ENCODE peak calls at places on chromosomes 13 and 19, in nine cellular contexts. One of them, this sample, is unnamed.

GRCh38 chr13:100389617-100390016 is 199.0 kb downstream of the GGACT start:
- DNase-seq in NCI-H774: no peak
- DNase-seq in MV-4-11: no peak
- DNase-seq in activated gamma-delta T cell treated with Interleukin-2 at 50 U/mL for 16 hours: no peak
- DNase-seq in memory B cell: no peak
- DNase-seq in stimulated activated CD8-positive, alpha-beta memory T cell treated with anti-CD3 and anti-CD28 coated beads, Interleukin-15, amount 100 ng/mL, for 24 hours: no peak
- DNase-seq in activated T-cell treated with anti-CD3 and anti-CD28 coated beads for 1 hour: no peak
- DNase-seq in activated naive CD8-positive, alpha-beta T cell treated with anti-CD3 and anti-CD28 coated beads for 36 hours: no peak
- DNase-seq in stimulated activated CD4-positive, alpha-beta T cell treated with anti-CD3 and anti-CD28 coated beads, Interleukin-4, amount 100 ng/mL, for 48 hours: no peak
- DNase-seq in this sample: no peak

GRCh38 chr13:113837554-113838355 is 26.1 kb downstream of the GAS6 start:
- DNase-seq in activated naive CD8-positive, alpha-beta T cell treated with anti-CD3 and anti-CD28 coated beads for 36 hours: no peak
- DNase-seq in stimulated activated CD8-positive, alpha-beta memory T cell treated with anti-CD3 and anti-CD28 coated beads, Interleukin-15, amount 100 ng/mL, for 24 hours: no peak
- DNase-seq in memory B cell: no peak
- DNase-seq in MV-4-11: peak
- DNase-seq in stimulated activated CD4-positive, alpha-beta T cell treated with anti-CD3 and anti-CD28 coated beads, Interleukin-4, amount 100 ng/mL, for 48 hours: no peak
- DNase-seq in activated gamma-delta T cell treated with Interleukin-2 at 50 U/mL for 16 hours: no peak
- DNase-seq in activated T-cell treated with anti-CD3 and anti-CD28 coated beads for 1 hour: no peak
- DNase-seq in NCI-H774: no peak
- DNase-seq in this sample: no peak

GRCh38 chr19:36128392-36128736 is 11.5 kb upstream of the CAPNS1 start:
- DNase-seq in activated T-cell treated with anti-CD3 and anti-CD28 coated beads for 1 hour: no peak
- DNase-seq in stimulated activated CD4-positive, alpha-beta T cell treated with anti-CD3 and anti-CD28 coated beads, Interleukin-4, amount 100 ng/mL, for 48 hours: no peak
- DNase-seq in activated naive CD8-positive, alpha-beta T cell treated with anti-CD3 and anti-CD28 coated beads for 36 hours: no peak
- DNase-seq in activated gamma-delta T cell treated with Interleukin-2 at 50 U/mL for 16 hours: no peak
- DNase-seq in stimulated activated CD8-positive, alpha-beta memory T cell treated with anti-CD3 and anti-CD28 coated beads, Interleukin-15, amount 100 ng/mL, for 24 hours: no peak
- DNase-seq in memory B cell: no peak
- DNase-seq in MV-4-11: peak
- DNase-seq in NCI-H774: no peak
- DNase-seq in this sample: no peak

GRCh38 chr19:10219678-10220077 is 11.5 kb downstream of the S1PR2 start:
- DNase-seq in stimulated activated CD4-positive, alpha-beta T cell treated with anti-CD3 and anti-CD28 coated beads, Interleukin-4, amount 100 ng/mL, for 48 hours: no peak
- DNase-seq in activated naive CD8-positive, alpha-beta T cell treated with anti-CD3 and anti-CD28 coated beads for 36 hours: peak
- DNase-seq in activated T-cell treated with anti-CD3 and anti-CD28 coated beads for 1 hour: no peak
- DNase-seq in NCI-H774: no peak
- DNase-seq in activated gamma-delta T cell treated with Interleukin-2 at 50 U/mL for 16 hours: no peak
- DNase-seq in memory B cell: no peak
- DNase-seq in MV-4-11: peak
- DNase-seq in stimulated activated CD8-positive, alpha-beta memory T cell treated with anti-CD3 and anti-CD28 coated beads, Interleukin-15, amount 100 ng/mL, for 24 hours: no peak
- DNase-seq in this sample: no peak

GRCh38 chr13:74641586-74641985 is 507.4 kb upstream of the KLF12 start:
- DNase-seq in activated T-cell treated with anti-CD3 and anti-CD28 coated beads for 1 hour: no peak
- DNase-seq in stimulated activated CD8-positive, alpha-beta memory T cell treated with anti-CD3 and anti-CD28 coated beads, Interleukin-15, amount 100 ng/mL, for 24 hours: no peak
- DNase-seq in activated gamma-delta T cell treated with Interleukin-2 at 50 U/mL for 16 hours: no peak
- DNase-seq in stimulated activated CD4-positive, alpha-beta T cell treated with anti-CD3 and anti-CD28 coated beads, Interleukin-4, amount 100 ng/mL, for 48 hours: no peak
- DNase-seq in memory B cell: no peak
- DNase-seq in NCI-H774: no peak
- DNase-seq in activated naive CD8-positive, alpha-beta T cell treated with anti-CD3 and anti-CD28 coated beads for 36 hours: no peak
- DNase-seq in MV-4-11: no peak
- DNase-seq in this sample: no peak

GRCh38 chr19:9323557-9323918 is 441 bp upstream of the ZNF559 start:
- DNase-seq in stimulated activated CD8-positive, alpha-beta memory T cell treated with anti-CD3 and anti-CD28 coated beads, Interleukin-15, amount 100 ng/mL, for 24 hours: no peak
- DNase-seq in stimulated activated CD4-positive, alpha-beta T cell treated with anti-CD3 and anti-CD28 coated beads, Interleukin-4, amount 100 ng/mL, for 48 hours: no peak
- DNase-seq in NCI-H774: peak
- DNase-seq in MV-4-11: peak
- DNase-seq in memory B cell: no peak
- DNase-seq in activated naive CD8-positive, alpha-beta T cell treated with anti-CD3 and anti-CD28 coated beads for 36 hours: peak
- DNase-seq in activated T-cell treated with anti-CD3 and anti-CD28 coated beads for 1 hour: no peak
- DNase-seq in activated gamma-delta T cell treated with Interleukin-2 at 50 U/mL for 16 hours: peak
- DNase-seq in this sample: no peak

GRCh38 chr13:22047082-22047784 is 376.4 kb downstream of the FGF9 start:
- DNase-seq in NCI-H774: no peak
- DNase-seq in stimulated activated CD4-positive, alpha-beta T cell treated with anti-CD3 and anti-CD28 coated beads, Interleukin-4, amount 100 ng/mL, for 48 hours: no peak
- DNase-seq in MV-4-11: no peak
- DNase-seq in activated gamma-delta T cell treated with Interleukin-2 at 50 U/mL for 16 hours: no peak
- DNase-seq in stimulated activated CD8-positive, alpha-beta memory T cell treated with anti-CD3 and anti-CD28 coated beads, Interleukin-15, amount 100 ng/mL, for 24 hours: no peak
- DNase-seq in activated naive CD8-positive, alpha-beta T cell treated with anti-CD3 and anti-CD28 coated beads for 36 hours: no peak
- DNase-seq in activated T-cell treated with anti-CD3 and anti-CD28 coated beads for 1 hour: no peak
- DNase-seq in memory B cell: no peak
- DNase-seq in this sample: no peak

GRCh38 chr13:113903912-113904311 is 40.0 kb upstream of the GAS6 start:
- DNase-seq in NCI-H774: no peak
- DNase-seq in activated gamma-delta T cell treated with Interleukin-2 at 50 U/mL for 16 hours: no peak
- DNase-seq in stimulated activated CD4-positive, alpha-beta T cell treated with anti-CD3 and anti-CD28 coated beads, Interleukin-4, amount 100 ng/mL, for 48 hours: no peak
- DNase-seq in activated naive CD8-positive, alpha-beta T cell treated with anti-CD3 and anti-CD28 coated beads for 36 hours: no peak
- DNase-seq in MV-4-11: no peak
- DNase-seq in activated T-cell treated with anti-CD3 and anti-CD28 coated beads for 1 hour: no peak
- DNase-seq in memory B cell: no peak
- DNase-seq in stimulated activated CD8-positive, alpha-beta memory T cell treated with anti-CD3 and anti-CD28 coated beads, Interleukin-15, amount 100 ng/mL, for 24 hours: no peak
- DNase-seq in this sample: no peak

GRCh38 chr19:6264077-6264445 is 15.7 kb downstream of the MLLT1 start:
- DNase-seq in activated gamma-delta T cell treated with Interleukin-2 at 50 U/mL for 16 hours: no peak
- DNase-seq in NCI-H774: no peak
- DNase-seq in memory B cell: no peak
- DNase-seq in stimulated activated CD8-positive, alpha-beta memory T cell treated with anti-CD3 and anti-CD28 coated beads, Interleukin-15, amount 100 ng/mL, for 24 hours: no peak
- DNase-seq in activated naive CD8-positive, alpha-beta T cell treated with anti-CD3 and anti-CD28 coated beads for 36 hours: no peak
- DNase-seq in activated T-cell treated with anti-CD3 and anti-CD28 coated beads for 1 hour: no peak
- DNase-seq in MV-4-11: no peak
- DNase-seq in stimulated activated CD4-positive, alpha-beta T cell treated with anti-CD3 and anti-CD28 coated beads, Interleukin-4, amount 100 ng/mL, for 48 hours: no peak
- DNase-seq in this sample: no peak

GRCh38 chr19:12825259-12826131 is 8.9 kb downstream of the RTBDN start:
- DNase-seq in MV-4-11: peak
- DNase-seq in activated naive CD8-positive, alpha-beta T cell treated with anti-CD3 and anti-CD28 coated beads for 36 hours: no peak
- DNase-seq in NCI-H774: no peak
- DNase-seq in stimulated activated CD8-positive, alpha-beta memory T cell treated with anti-CD3 and anti-CD28 coated beads, Interleukin-15, amount 100 ng/mL, for 24 hours: no peak
- DNase-seq in stimulated activated CD4-positive, alpha-beta T cell treated with anti-CD3 and anti-CD28 coated beads, Interleukin-4, amount 100 ng/mL, for 48 hours: no peak
- DNase-seq in activated gamma-delta T cell treated with Interleukin-2 at 50 U/mL for 16 hours: no peak
- DNase-seq in activated T-cell treated with anti-CD3 and anti-CD28 coated beads for 1 hour: no peak
- DNase-seq in memory B cell: no peak
- DNase-seq in this sample: peak

GRCh38 chr19:447816-448546 is 12.9 kb downstream of the SHC2 start:
- DNase-seq in stimulated activated CD4-positive, alpha-beta T cell treated with anti-CD3 and anti-CD28 coated beads, Interleukin-4, amount 100 ng/mL, for 48 hours: no peak
- DNase-seq in NCI-H774: no peak
- DNase-seq in memory B cell: no peak
- DNase-seq in activated gamma-delta T cell treated with Interleukin-2 at 50 U/mL for 16 hours: no peak
- DNase-seq in MV-4-11: no peak
- DNase-seq in activated T-cell treated with anti-CD3 and anti-CD28 coated beads for 1 hour: no peak
- DNase-seq in stimulated activated CD8-positive, alpha-beta memory T cell treated with anti-CD3 and anti-CD28 coated beads, Interleukin-15, amount 100 ng/mL, for 24 hours: no peak
- DNase-seq in activated naive CD8-positive, alpha-beta T cell treated with anti-CD3 and anti-CD28 coated beads for 36 hours: no peak
- DNase-seq in this sample: no peak

GRCh38 chr19:16067205-16067938 is 8.9 kb upstream of the TPM4 start:
- DNase-seq in NCI-H774: no peak
- DNase-seq in activated gamma-delta T cell treated with Interleukin-2 at 50 U/mL for 16 hours: no peak
- DNase-seq in memory B cell: no peak
- DNase-seq in MV-4-11: peak
- DNase-seq in activated naive CD8-positive, alpha-beta T cell treated with anti-CD3 and anti-CD28 coated beads for 36 hours: no peak
- DNase-seq in activated T-cell treated with anti-CD3 and anti-CD28 coated beads for 1 hour: no peak
- DNase-seq in stimulated activated CD4-positive, alpha-beta T cell treated with anti-CD3 and anti-CD28 coated beads, Interleukin-4, amount 100 ng/mL, for 48 hours: no peak
- DNase-seq in stimulated activated CD8-positive, alpha-beta memory T cell treated with anti-CD3 and anti-CD28 coated beads, Interleukin-15, amount 100 ng/mL, for 24 hours: no peak
- DNase-seq in this sample: no peak

GRCh38 chr13:38223093-38223492 is 126.6 kb upstream of the UFM1 start:
- DNase-seq in stimulated activated CD4-positive, alpha-beta T cell treated with anti-CD3 and anti-CD28 coated beads, Interleukin-4, amount 100 ng/mL, for 48 hours: no peak
- DNase-seq in stimulated activated CD8-positive, alpha-beta memory T cell treated with anti-CD3 and anti-CD28 coated beads, Interleukin-15, amount 100 ng/mL, for 24 hours: no peak
- DNase-seq in activated naive CD8-positive, alpha-beta T cell treated with anti-CD3 and anti-CD28 coated beads for 36 hours: no peak
- DNase-seq in NCI-H774: no peak
- DNase-seq in MV-4-11: no peak
- DNase-seq in activated gamma-delta T cell treated with Interleukin-2 at 50 U/mL for 16 hours: no peak
- DNase-seq in activated T-cell treated with anti-CD3 and anti-CD28 coated beads for 1 hour: no peak
- DNase-seq in memory B cell: no peak
- DNase-seq in this sample: no peak

GRCh38 chr13:101880581-101880980 is 428.1 kb downstream of the ITGBL1 start:
- DNase-seq in memory B cell: no peak
- DNase-seq in activated gamma-delta T cell treated with Interleukin-2 at 50 U/mL for 16 hours: no peak
- DNase-seq in activated T-cell treated with anti-CD3 and anti-CD28 coated beads for 1 hour: no peak
- DNase-seq in stimulated activated CD4-positive, alpha-beta T cell treated with anti-CD3 and anti-CD28 coated beads, Interleukin-4, amount 100 ng/mL, for 48 hours: no peak
- DNase-seq in NCI-H774: no peak
- DNase-seq in MV-4-11: no peak
- DNase-seq in activated naive CD8-positive, alpha-beta T cell treated with anti-CD3 and anti-CD28 coated beads for 36 hours: no peak
- DNase-seq in stimulated activated CD8-positive, alpha-beta memory T cell treated with anti-CD3 and anti-CD28 coated beads, Interleukin-15, amount 100 ng/mL, for 24 hours: no peak
- DNase-seq in this sample: no peak

GRCh38 chr13:44396295-44396962 is 22.8 kb downstream of the SERP2 start:
- DNase-seq in stimulated activated CD8-positive, alpha-beta memory T cell treated with anti-CD3 and anti-CD28 coated beads, Interleukin-15, amount 100 ng/mL, for 24 hours: no peak
- DNase-seq in activated gamma-delta T cell treated with Interleukin-2 at 50 U/mL for 16 hours: no peak
- DNase-seq in activated naive CD8-positive, alpha-beta T cell treated with anti-CD3 and anti-CD28 coated beads for 36 hours: no peak
- DNase-seq in activated T-cell treated with anti-CD3 and anti-CD28 coated beads for 1 hour: no peak
- DNase-seq in MV-4-11: no peak
- DNase-seq in memory B cell: no peak
- DNase-seq in stimulated activated CD4-positive, alpha-beta T cell treated with anti-CD3 and anti-CD28 coated beads, Interleukin-4, amount 100 ng/mL, for 48 hours: no peak
- DNase-seq in NCI-H774: no peak
- DNase-seq in this sample: no peak

GRCh38 chr13:30873519-30873918 is 32.6 kb upstream of the MEDAG start:
- DNase-seq in stimulated activated CD4-positive, alpha-beta T cell treated with anti-CD3 and anti-CD28 coated beads, Interleukin-4, amount 100 ng/mL, for 48 hours: no peak
- DNase-seq in NCI-H774: no peak
- DNase-seq in MV-4-11: no peak
- DNase-seq in memory B cell: no peak
- DNase-seq in activated naive CD8-positive, alpha-beta T cell treated with anti-CD3 and anti-CD28 coated beads for 36 hours: no peak
- DNase-seq in activated gamma-delta T cell treated with Interleukin-2 at 50 U/mL for 16 hours: no peak
- DNase-seq in activated T-cell treated with anti-CD3 and anti-CD28 coated beads for 1 hour: no peak
- DNase-seq in stimulated activated CD8-positive, alpha-beta memory T cell treated with anti-CD3 and anti-CD28 coated beads, Interleukin-15, amount 100 ng/mL, for 24 hours: no peak
- DNase-seq in this sample: no peak

GRCh38 chr13:113906566-113906965 is 42.7 kb upstream of the GAS6 start:
- DNase-seq in activated gamma-delta T cell treated with Interleukin-2 at 50 U/mL for 16 hours: no peak
- DNase-seq in MV-4-11: no peak
- DNase-seq in activated naive CD8-positive, alpha-beta T cell treated with anti-CD3 and anti-CD28 coated beads for 36 hours: no peak
- DNase-seq in memory B cell: no peak
- DNase-seq in stimulated activated CD4-positive, alpha-beta T cell treated with anti-CD3 and anti-CD28 coated beads, Interleukin-4, amount 100 ng/mL, for 48 hours: no peak
- DNase-seq in stimulated activated CD8-positive, alpha-beta memory T cell treated with anti-CD3 and anti-CD28 coated beads, Interleukin-15, amount 100 ng/mL, for 24 hours: no peak
- DNase-seq in NCI-H774: no peak
- DNase-seq in activated T-cell treated with anti-CD3 and anti-CD28 coated beads for 1 hour: no peak
- DNase-seq in this sample: no peak

GRCh38 chr19:42140125-42140754 is 8.0 kb upstream of the POU2F2 start:
- DNase-seq in MV-4-11: peak
- DNase-seq in activated gamma-delta T cell treated with Interleukin-2 at 50 U/mL for 16 hours: no peak
- DNase-seq in NCI-H774: no peak
- DNase-seq in stimulated activated CD4-positive, alpha-beta T cell treated with anti-CD3 and anti-CD28 coated beads, Interleukin-4, amount 100 ng/mL, for 48 hours: no peak
- DNase-seq in memory B cell: no peak
- DNase-seq in activated naive CD8-positive, alpha-beta T cell treated with anti-CD3 and anti-CD28 coated beads for 36 hours: peak
- DNase-seq in stimulated activated CD8-positive, alpha-beta memory T cell treated with anti-CD3 and anti-CD28 coated beads, Interleukin-15, amount 100 ng/mL, for 24 hours: no peak
- DNase-seq in activated T-cell treated with anti-CD3 and anti-CD28 coated beads for 1 hour: no peak
- DNase-seq in this sample: peak

GRCh38 chr19:16066611-16067104 is 9.6 kb upstream of the TPM4 start:
- DNase-seq in activated T-cell treated with anti-CD3 and anti-CD28 coated beads for 1 hour: no peak
- DNase-seq in activated gamma-delta T cell treated with Interleukin-2 at 50 U/mL for 16 hours: peak
- DNase-seq in stimulated activated CD4-positive, alpha-beta T cell treated with anti-CD3 and anti-CD28 coated beads, Interleukin-4, amount 100 ng/mL, for 48 hours: peak
- DNase-seq in activated naive CD8-positive, alpha-beta T cell treated with anti-CD3 and anti-CD28 coated beads for 36 hours: no peak
- DNase-seq in MV-4-11: peak
- DNase-seq in memory B cell: no peak
- DNase-seq in NCI-H774: no peak
- DNase-seq in stimulated activated CD8-positive, alpha-beta memory T cell treated with anti-CD3 and anti-CD28 coated beads, Interleukin-15, amount 100 ng/mL, for 24 hours: no peak
- DNase-seq in this sample: no peak

GRCh38 chr13:52845334-52845761 is 3.1 kb downstream of the PCDH8 start:
- DNase-seq in MV-4-11: no peak
- DNase-seq in stimulated activated CD4-positive, alpha-beta T cell treated with anti-CD3 and anti-CD28 coated beads, Interleukin-4, amount 100 ng/mL, for 48 hours: no peak
- DNase-seq in activated gamma-delta T cell treated with Interleukin-2 at 50 U/mL for 16 hours: no peak
- DNase-seq in NCI-H774: no peak
- DNase-seq in activated T-cell treated with anti-CD3 and anti-CD28 coated beads for 1 hour: no peak
- DNase-seq in activated naive CD8-positive, alpha-beta T cell treated with anti-CD3 and anti-CD28 coated beads for 36 hours: peak
- DNase-seq in stimulated activated CD8-positive, alpha-beta memory T cell treated with anti-CD3 and anti-CD28 coated beads, Interleukin-15, amount 100 ng/mL, for 24 hours: no peak
- DNase-seq in memory B cell: no peak
- DNase-seq in this sample: peak

GRCh38 chr19:48102870-48103751 is 7.5 kb downstream of the PLA2G4C start:
- DNase-seq in activated T-cell treated with anti-CD3 and anti-CD28 coated beads for 1 hour: peak
- DNase-seq in MV-4-11: peak
- DNase-seq in activated naive CD8-positive, alpha-beta T cell treated with anti-CD3 and anti-CD28 coated beads for 36 hours: peak
- DNase-seq in memory B cell: no peak
- DNase-seq in stimulated activated CD4-positive, alpha-beta T cell treated with anti-CD3 and anti-CD28 coated beads, Interleukin-4, amount 100 ng/mL, for 48 hours: peak
- DNase-seq in activated gamma-delta T cell treated with Interleukin-2 at 50 U/mL for 16 hours: no peak
- DNase-seq in NCI-H774: peak
- DNase-seq in stimulated activated CD8-positive, alpha-beta memory T cell treated with anti-CD3 and anti-CD28 coated beads, Interleukin-15, amount 100 ng/mL, for 24 hours: no peak
- DNase-seq in this sample: peak